ENCODE peak calls at places on chromosomes 3 and 15, in six cellular contexts. Q, X, B, T, C and V are unnamed samples.

GRCh38 chr15:40543082-40543481 is 21.8 kb downstream of the CCDC32 start:
- ATAC-seq in Q (no peak), X (no peak), B (no peak), T (no peak), C (no peak), V (no peak)

GRCh38 chr3:45029216-45029615 is 3.1 kb downstream of the CLEC3B start:
- ATAC-seq in Q (no peak), X (no peak), B (no peak), T (no peak), C (no peak), V (no peak)

GRCh38 chr3:183252973-183253363 is at the start of gene B3GNT5:
- ATAC-seq in Q (peak; percentile 69), X (peak; percentile 36), B (peak; percentile 46), T (peak; percentile 88), C (peak; percentile 49), V (no peak)

GRCh38 chr15:63532307-63532744 is 27.9 kb downstream of the USP3 start:
- ATAC-seq in Q (no peak), X (no peak), B (no peak), T (no peak), C (no peak), V (no peak)

GRCh38 chr15:36506733-36507356 is 72.6 kb upstream of the CDIN1 start:
- ATAC-seq in Q (no peak), X (no peak), B (no peak), T (no peak), C (no peak), V (no peak)

GRCh38 chr15:83764201-83764839 is 110.4 kb downstream of the ADAMTSL3 start:
- ATAC-seq in Q (no peak), X (peak; percentile 73), B (no peak), T (no peak), C (no peak), V (no peak)

GRCh38 chr3:58345457-58345856 is 12.8 kb downstream of the PXK start:
- ATAC-seq in Q (no peak), X (no peak), B (no peak), T (no peak), C (no peak), V (no peak)

GRCh38 chr3:54123538-54124196 is 1.3 kb downstream of the CACNA2D3 start:
- ATAC-seq in Q (no peak), X (peak; percentile 24), B (no peak), T (no peak), C (no peak), V (no peak)

GRCh38 chr3:12933901-12934300 is 92.5 kb upstream of the RPL32 start:
- ATAC-seq in Q (no peak), X (no peak), B (no peak), T (no peak), C (no peak), V (no peak)

GRCh38 chr3:143648218-143648617 is 200.1 kb downstream of the SLC9A9 start:
- ATAC-seq in Q (no peak), X (no peak), B (no peak), T (no peak), C (no peak), V (no peak)

GRCh38 chr15:51658664-51659063 is 22.6 kb upstream of the SCG3 start:
- ATAC-seq in Q (no peak), X (no peak), B (no peak), T (peak; percentile 69), C (no peak), V (no peak)

GRCh38 chr15:100596792-100597191 is 5.2 kb downstream of the LINS1 start:
- ATAC-seq in Q (peak; percentile 80), X (peak; percentile 25), B (peak; percentile 84), T (peak; percentile 65), C (peak; percentile 90), V (peak; percentile 92)